ENCODE peak calls at places on chromosomes 5 and 9, in ten cellular contexts. M is germinal center; U is H7; Y is choroid plexus epithelial cell; D is NCI-H82; T is osteocyte; Z is foreskin keratinocyte; G is Right ventricle myocardium inferior; W is cerebellar cortex; O is activated CD4-positive, alpha-beta T cell treated with anti-CD3 and anti-CD28 coated beads, Interleukin-2, amount 10 ng/mL, durations not matched to agents 7 days and 5 days. A is an unnamed sample.

GRCh38 chr9:19208653-19209052 is 21.8 kb upstream of the DENND4C start:
- DNase-seq in M (no peak), U (no peak), Y (no peak), D (no peak), T (no peak), Z (peak), G (no peak), W (no peak), O (no peak), A (no peak)

GRCh38 chr5:143980506-143980905 is 168.5 kb downstream of the HMHB1 start:
- DNase-seq in M (no peak), U (no peak), Y (no peak), D (no peak), T (no peak), Z (no peak), G (no peak), W (no peak), O (no peak), A (no peak)

GRCh38 chr5:82413302-82414042 is 135.3 kb upstream of the RPS23 start:
- DNase-seq in M (no peak), U (no peak), Y (peak), D (no peak), T (no peak), Z (peak), G (no peak), W (no peak), O (no peak), A (peak)

GRCh38 chr5:137497396-137498290 is 1.5 kb downstream of the SPOCK1 start:
- DNase-seq in M (no peak), U (peak), Y (no peak), D (peak), T (no peak), Z (peak), G (no peak), W (no peak), O (no peak), A (peak)

GRCh38 chr5:170741801-170742200 is 41.7 kb upstream of the GABRP start:
- DNase-seq in M (no peak), U (no peak), Y (no peak), D (no peak), T (peak), Z (no peak), G (no peak), W (no peak), O (no peak), A (no peak)

GRCh38 chr5:146039420-146039819 is 66.0 kb downstream of the PLAC8L1 start:
- DNase-seq in M (no peak), U (no peak), Y (no peak), D (no peak), T (no peak), Z (no peak), G (no peak), W (no peak), O (no peak), A (no peak)

GRCh38 chr5:146052780-146053179 is 52.6 kb downstream of the PLAC8L1 start:
- DNase-seq in M (no peak), U (peak), Y (peak), D (peak), T (no peak), Z (no peak), G (no peak), W (no peak), O (no peak), A (no peak)

GRCh38 chr5:145949474-145949873 is 13.1 kb downstream of the SH3RF2 start:
- DNase-seq in M (no peak), U (no peak), Y (no peak), D (no peak), T (no peak), Z (no peak), G (no peak), W (no peak), O (no peak), A (no peak)

GRCh38 chr5:164335837-164336236 is 830.4 kb downstream of the MAT2B start:
- DNase-seq in M (no peak), U (no peak), Y (peak), D (no peak), T (no peak), Z (peak), G (no peak), W (no peak), O (no peak), A (peak)

GRCh38 chr5:109865636-109866035 is 175.9 kb downstream of the MAN2A1 start:
- DNase-seq in M (peak), U (no peak), Y (peak), D (no peak), T (no peak), Z (peak), G (no peak), W (no peak), O (no peak), A (peak)

GRCh38 chr5:157481255-157481654 is 21.2 kb downstream of the NIPAL4 start:
- DNase-seq in M (no peak), U (no peak), Y (no peak), D (no peak), T (no peak), Z (no peak), G (no peak), W (no peak), O (no peak), A (no peak)

GRCh38 chr5:96651948-96652753 is 10.0 kb upstream of the CAST start:
- DNase-seq in M (peak), U (peak), Y (peak), D (peak), T (no peak), Z (no peak), G (no peak), W (no peak), O (no peak), A (peak)

GRCh38 chr5:167633931-167634341 is 657.5 kb upstream of the WWC1 start:
- DNase-seq in M (no peak), U (no peak), Y (peak), D (no peak), T (no peak), Z (peak), G (no peak), W (no peak), O (no peak), A (peak)

GRCh38 chr5:24642022-24642421 is 2.8 kb downstream of the CDH10 start:
- DNase-seq in M (no peak), U (no peak), Y (peak), D (peak), T (no peak), Z (peak), G (no peak), W (peak), O (no peak), A (no peak)

GRCh38 chr5:91641730-91642350 is 258.7 kb upstream of the ARRDC3 start:
- DNase-seq in M (peak), U (peak), Y (peak), D (peak), T (no peak), Z (peak), G (no peak), W (peak), O (no peak), A (peak)

GRCh38 chr9:127773245-127773644 is 5.2 kb downstream of the SH2D3C start:
- DNase-seq in M (no peak), U (no peak), Y (no peak), D (no peak), T (no peak), Z (no peak), G (no peak), W (no peak), O (no peak), A (no peak)

GRCh38 chr5:80406980-80407734 is 707 bp upstream of the ZFYVE16 start:
- DNase-seq in M (no peak), U (no peak), Y (peak), D (no peak), T (no peak), Z (peak), G (peak), W (no peak), O (peak), A (peak)

GRCh38 chr5:31944683-31945445 is 229.3 kb downstream of the GOLPH3 start:
- DNase-seq in M (no peak), U (no peak), Y (no peak), D (peak), T (no peak), Z (no peak), G (no peak), W (no peak), O (no peak), A (no peak)

GRCh38 chr9:114276908-114277821 is 45.7 kb upstream of the ORM1 start:
- DNase-seq in M (no peak), U (no peak), Y (peak), D (no peak), T (peak), Z (peak), G (no peak), W (no peak), O (no peak), A (peak)

GRCh38 chr5:10266839-10267238 is 16.8 kb downstream of the CCT5 start:
- DNase-seq in M (no peak), U (no peak), Y (no peak), D (no peak), T (no peak), Z (no peak), G (no peak), W (no peak), O (no peak), A (no peak)

GRCh38 chr9:134894136-134894860 is 13.7 kb downstream of the FCN2 start:
- DNase-seq in M (no peak), U (no peak), Y (no peak), D (no peak), T (peak), Z (no peak), G (no peak), W (no peak), O (no peak), A (no peak)

GRCh38 chr5:37015795-37016666 is 139.5 kb downstream of the NIPBL start:
- DNase-seq in M (no peak), U (no peak), Y (peak), D (peak), T (no peak), Z (peak), G (no peak), W (no peak), O (no peak), A (peak)

GRCh38 chr9:114049453-114050225 is 28.5 kb downstream of the AMBP start:
- DNase-seq in M (no peak), U (no peak), Y (no peak), D (no peak), T (no peak), Z (no peak), G (no peak), W (no peak), O (no peak), A (no peak)

GRCh38 chr5:157918811-157919742 is 60.1 kb upstream of the CLINT1 start:
- DNase-seq in M (no peak), U (no peak), Y (peak), D (no peak), T (no peak), Z (peak), G (no peak), W (no peak), O (peak), A (no peak)

GRCh38 chr5:179959627-179960026 is 51.9 kb upstream of the TBC1D9B start:
- DNase-seq in M (no peak), U (no peak), Y (no peak), D (no peak), T (no peak), Z (no peak), G (no peak), W (no peak), O (no peak), A (no peak)

GRCh38 chr5:67047180-67047579 is 149.4 kb downstream of the CD180 start:
- DNase-seq in M (no peak), U (no peak), Y (no peak), D (no peak), T (no peak), Z (no peak), G (peak), W (peak), O (no peak), A (no peak)

GRCh38 chr9:130383979-130384676 is 60.6 kb upstream of the ASS1 start:
- DNase-seq in M (no peak), U (no peak), Y (no peak), D (no peak), T (no peak), Z (no peak), G (no peak), W (no peak), O (no peak), A (no peak)

GRCh38 chr9:37382161-37382981 is 40.1 kb upstream of the GRHPR start:
- DNase-seq in M (peak), U (no peak), Y (no peak), D (no peak), T (no peak), Z (no peak), G (no peak), W (no peak), O (no peak), A (no peak)